ENCODE peak calls at places on chromosome 6, in ten cellular contexts. T is breast epithelium, H is neural crest cell, V is HL-60, Q is H9, O is mesothelial cell of epicardium, G is SK-N-SH, K is cardiac fibroblast, E is astrocyte, L is AG04450. C is an unnamed sample.

GRCh38 chr6:14630136-14630535 is 512.6 kb downstream of the CD83 start:
- DNase-seq in O (no peak), L (no peak), G (no peak), K (no peak), T (no peak), E (no peak), V (no peak), H (no peak), Q (no peak), C (no peak)

GRCh38 chr6:170112583-170112860 is 178.4 kb downstream of the DLL1 start:
- DNase-seq in Q (no peak), O (no peak), H (no peak), T (no peak), E (no peak), G (peak; percentile 5), K (no peak), L (no peak), V (no peak), C (peak; percentile 59)

GRCh38 chr6:39357998-39358686 is 35.6 kb upstream of the KCNK16 start:
- DNase-seq in K (peak; percentile 77), V (no peak), O (peak; percentile 60), L (peak; percentile 3), T (no peak), E (peak; percentile 39), G (peak; percentile 68), H (no peak), Q (peak; percentile 14), C (no peak)

GRCh38 chr6:164401871-164402270 is 907.5 kb downstream of the C6orf118 start:
- DNase-seq in H (no peak), T (no peak), O (no peak), Q (no peak), L (no peak), K (peak; percentile 40), G (no peak), V (no peak), E (no peak), C (no peak)

GRCh38 chr6:31888281-31889258 is 8.9 kb downstream of the EHMT2 start:
- DNase-seq in K (peak; percentile 23), O (no peak), L (no peak), H (peak; percentile 54), V (no peak), Q (peak; percentile 52), E (no peak), T (no peak), G (peak; percentile 83), C (no peak)

GRCh38 chr6:105519954-105520353 is 117.1 kb upstream of the PREP start:
- DNase-seq in L (no peak), E (no peak), V (no peak), T (no peak), K (no peak), H (no peak), O (no peak), G (no peak), Q (no peak), C (no peak)

GRCh38 chr6:84464471-84464870 is 237.0 kb upstream of the CEP162 start:
- DNase-seq in Q (no peak), E (no peak), T (no peak), K (no peak), G (no peak), L (no peak), H (no peak), O (no peak), V (no peak), C (no peak)

GRCh38 chr6:116535109-116535508 is 10.4 kb downstream of the TRAPPC3L start:
- DNase-seq in O (no peak), E (no peak), T (no peak), Q (no peak), H (no peak), K (no peak), V (no peak), L (no peak), G (no peak), C (no peak)

GRCh38 chr6:169618526-169619490 is 83.0 kb downstream of the WDR27 start:
- DNase-seq in Q (no peak), H (no peak), V (no peak), O (no peak), G (no peak), K (peak; percentile 79), L (peak; percentile 82), T (no peak), E (peak; percentile 97), C (no peak)

GRCh38 chr6:77880501-77880900 is 227.7 kb downstream of the MEI4 start:
- DNase-seq in H (no peak), V (no peak), Q (no peak), G (no peak), K (peak; percentile 52), E (peak; percentile 58), O (no peak), T (no peak), L (no peak), C (no peak)

GRCh38 chr6:40732878-40733277 is 145.7 kb upstream of the LRFN2 start:
- DNase-seq in Q (no peak), O (no peak), E (no peak), H (no peak), T (no peak), G (no peak), K (no peak), V (no peak), L (no peak), C (no peak)

GRCh38 chr6:158066161-158066781 is 84.6 kb downstream of the SYNJ2 start:
- DNase-seq in T (no peak), Q (no peak), K (no peak), O (no peak), L (no peak), G (no peak), E (no peak), H (no peak), V (no peak), C (no peak)

DNA sequence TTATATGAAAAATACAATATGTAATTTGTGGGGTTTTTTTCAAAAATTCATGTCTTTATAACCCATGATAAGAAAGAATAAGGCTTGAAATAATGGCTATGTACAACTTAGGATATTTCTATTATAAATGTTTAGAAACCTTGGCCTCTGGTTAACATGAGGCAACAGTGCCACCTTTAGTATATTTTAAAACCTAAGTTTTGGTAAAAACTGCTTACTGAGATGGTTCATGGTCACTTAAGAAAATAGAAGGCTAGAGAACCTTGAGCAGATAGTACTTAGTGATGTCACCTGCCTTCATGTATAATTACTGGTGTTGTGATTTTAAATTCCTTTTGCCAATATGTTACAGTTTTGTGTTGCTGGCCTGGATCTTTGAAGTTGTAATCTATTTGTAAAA is 176.5 kb downstream of the ADGB start:
- DNase-seq in Q (no peak), K (peak; percentile 32), E (no peak), L (no peak), T (no peak), G (no peak), V (no peak), O (no peak), H (no peak), C (no peak)
- TF ChIP-seq CTCF in Q (peak; percentile 37), K (no peak), E (no peak), L (peak; percentile 4), T (no peak), G (peak; percentile 24), V (no peak), O (no peak), H (peak; percentile 15), C (no peak)

DNA sequence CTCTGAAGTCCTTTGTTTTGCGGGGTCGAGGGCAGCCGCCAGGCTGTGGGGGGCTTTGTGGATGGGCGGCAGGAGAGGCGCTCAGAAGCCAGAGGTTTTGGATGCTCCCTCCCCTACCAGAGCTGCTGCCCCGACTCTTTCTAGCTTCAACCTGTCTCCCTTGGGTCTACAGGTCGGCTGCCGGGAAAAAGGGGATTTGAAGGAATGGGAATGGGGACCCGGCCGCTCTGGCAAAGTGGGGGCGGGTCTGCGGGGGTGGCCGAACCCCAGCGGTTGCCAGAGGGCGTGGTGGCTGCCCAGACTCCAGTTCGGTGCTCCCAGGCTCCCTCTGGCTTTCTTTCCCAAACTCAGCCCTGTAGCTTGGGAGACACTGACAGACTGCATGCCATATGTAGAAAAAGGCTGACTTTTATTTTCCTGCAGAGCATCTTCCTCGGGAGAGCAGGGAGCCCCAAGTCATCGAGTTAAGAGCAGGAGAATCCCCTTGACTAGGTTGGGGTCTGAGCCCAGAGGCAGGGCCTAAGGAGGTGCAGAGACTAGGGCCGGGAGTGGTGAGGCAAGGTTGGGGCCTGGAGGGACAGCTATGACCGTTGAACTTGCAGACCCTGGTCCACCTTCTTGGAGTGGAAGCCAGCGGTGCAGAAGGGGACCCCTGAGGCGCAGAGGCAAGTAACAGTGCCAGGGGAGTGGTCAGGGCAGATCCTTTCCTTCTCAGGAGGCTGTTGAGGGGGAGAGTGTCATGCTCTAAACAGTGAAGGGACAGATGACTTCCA is 1.4 kb upstream of the PPP1R18 start:
- DNase-seq in T (no peak), O (no peak), K (peak; percentile 51), V (no peak), Q (peak; percentile 53), L (no peak), G (peak; percentile 47), E (peak; percentile 26), H (no peak), C (no peak)
- TF ChIP-seq CTCF in T (no peak), O (no peak), K (peak; percentile 39), V (no peak), Q (peak; percentile 10), L (peak; percentile 32), G (peak; percentile 27), E (no peak), H (no peak), C (no peak)

DNA sequence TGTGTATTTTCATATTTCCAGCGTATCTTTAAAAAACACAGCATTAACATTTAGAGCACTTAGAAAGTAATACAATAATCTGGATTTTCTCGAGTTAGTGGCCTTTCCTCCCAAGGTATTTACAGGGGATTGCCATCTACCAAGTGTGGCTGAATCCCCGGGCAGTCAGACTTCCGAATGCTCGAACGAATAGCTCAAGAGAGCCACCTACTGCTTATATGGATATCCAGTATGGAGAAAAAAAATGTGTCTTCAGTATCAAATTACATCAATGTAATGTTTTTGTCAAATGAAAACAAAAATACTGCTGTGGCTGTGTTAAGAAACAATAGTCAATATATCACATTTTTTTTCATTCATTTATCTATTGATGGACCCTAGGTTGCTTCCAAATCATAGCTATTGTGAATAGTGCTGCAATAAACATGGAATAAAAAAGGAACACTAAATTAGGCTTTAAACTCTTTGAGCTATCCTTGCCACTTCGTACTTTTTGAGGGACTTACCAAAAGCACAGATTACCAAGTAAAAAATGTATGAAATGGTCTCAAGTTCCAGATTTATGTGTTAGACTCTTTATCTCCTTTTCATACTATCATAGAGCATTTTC is 654.5 kb upstream of the PTCHD4 start:
- DNase-seq in E (peak; percentile 46), T (no peak), O (peak; percentile 53), Q (peak; percentile 44), L (peak; percentile 44), K (peak; percentile 83), G (peak; percentile 22), H (peak; percentile 32), V (no peak), C (no peak)
- TF ChIP-seq CTCF in E (peak; percentile 70), T (peak; percentile 31), O (peak; percentile 42), Q (peak; percentile 80), L (peak; percentile 74), K (peak; percentile 61), G (peak; percentile 80), H (peak; percentile 83), V (peak; percentile 10), C (no peak)

DNA sequence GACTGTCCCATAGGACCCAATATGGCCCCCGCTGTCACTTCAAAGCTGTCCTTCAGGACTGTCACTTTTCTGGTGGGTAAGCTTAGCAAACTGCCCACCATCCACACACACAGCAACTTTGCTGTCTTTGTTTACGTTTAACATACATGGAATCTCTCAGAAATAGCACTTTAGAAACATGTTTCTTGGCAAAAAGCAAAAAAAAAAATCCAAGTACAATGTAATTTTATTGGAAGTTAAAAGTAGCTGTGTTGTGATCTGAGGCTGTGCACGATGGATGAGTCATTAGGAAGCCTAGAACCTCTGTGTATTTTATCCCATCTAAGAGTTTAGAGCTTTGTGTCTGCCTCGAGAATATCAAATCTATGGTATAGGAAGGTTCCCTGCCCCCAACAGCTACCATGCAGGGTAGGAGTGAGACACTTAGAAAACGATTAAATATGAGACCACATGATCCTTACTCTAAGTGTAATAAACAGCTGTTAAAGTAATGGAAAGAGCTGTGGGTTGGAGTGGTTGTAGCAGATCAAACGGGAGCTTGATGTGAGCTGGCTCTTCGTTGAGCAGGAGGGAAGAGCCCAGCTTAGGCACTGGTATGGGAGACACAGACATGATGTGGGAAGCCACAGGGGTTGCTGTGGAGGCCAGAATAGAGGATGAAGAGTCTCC is 119.5 kb downstream of the PLEKHG1 start:
- DNase-seq in Q (no peak), V (no peak), E (peak; percentile 36), G (no peak), T (no peak), L (no peak), O (no peak), H (no peak), K (no peak), C (no peak)
- TF ChIP-seq CTCF in Q (no peak), V (no peak), E (no peak), G (no peak), T (no peak), L (no peak), O (no peak), H (no peak), K (no peak), C (no peak)